ENCODE peak calls at places on chromosomes 11 and 22, in five cellular contexts. R, S, C, J and K are unnamed samples.

GRCh38 chr22:31561238-31561887 is 65.0 kb downstream of the SFI1 start:
- DNase-seq in J (no peak), R (peak), S (peak), C (peak), K (peak)

GRCh38 chr11:124900464-124900863 is 2.8 kb upstream of the ROBO4 start:
- DNase-seq in J (no peak), C (peak), R (peak), S (no peak), K (no peak)

GRCh38 chr11:134332189-134332631 is 422 bp downstream of the GLB1L2 start:
- DNase-seq in S (no peak), R (no peak), J (no peak), C (no peak), K (no peak)

GRCh38 chr11:130211781-130212401 is 52.3 kb downstream of the ST14 start:
- DNase-seq in S (no peak), R (no peak), J (no peak), C (no peak), K (peak)

GRCh38 chr22:42369250-42370041 is 62.8 kb downstream of the NFAM1 start:
- DNase-seq in J (peak), R (peak), S (peak), C (peak), K (peak)

GRCh38 chr11:116601734-116602636 is 170.8 kb downstream of the BUD13 start:
- DNase-seq in S (no peak), J (no peak), C (no peak), R (no peak), K (no peak)

GRCh38 chr22:47625531-47626427 is 863.3 kb downstream of the TBC1D22A start:
- DNase-seq in C (no peak), R (no peak), S (no peak), J (no peak), K (no peak)

GRCh38 chr22:50723991-50724390 is 14.0 kb upstream of the ACR start:
- DNase-seq in J (no peak), R (no peak), S (no peak), C (no peak), K (no peak)

GRCh38 chr22:28983190-28983589 is 78.4 kb downstream of the C22orf31 start:
- DNase-seq in R (no peak), J (no peak), C (no peak), S (no peak), K (no peak)

GRCh38 chr11:34830648-34831047 is 85.5 kb downstream of the APIP start:
- DNase-seq in C (no peak), S (no peak), R (peak), J (no peak), K (no peak)

GRCh38 chr11:17561111-17561415 is 14.0 kb downstream of the OTOG start:
- DNase-seq in C (no peak), S (no peak), J (no peak), R (no peak), K (no peak)

GRCh38 chr22:36365020-36365411 is 22.8 kb downstream of the MYH9 start:
- DNase-seq in R (peak), C (peak), S (no peak), J (no peak), K (no peak)

GRCh38 chr11:77775941-77776340 is 44.6 kb downstream of the RSF1 start:
- DNase-seq in J (no peak), S (no peak), R (no peak), C (no peak), K (no peak)

GRCh38 chr11:100832851-100833250 is 145.8 kb downstream of the ARHGAP42 start:
- DNase-seq in C (no peak), S (no peak), J (no peak), R (no peak), K (no peak)

GRCh38 chr22:25762147-25762546 is 20.2 kb downstream of the MYO18B start:
- DNase-seq in R (no peak), C (no peak), J (no peak), S (no peak), K (no peak)

GRCh38 chr22:49324527-49325491 is 502.9 kb downstream of the BRD1 start:
- DNase-seq in J (no peak), C (no peak), S (no peak), R (no peak), K (no peak)

GRCh38 chr11:1122356-1123002 is 35.3 kb upstream of the MUC5AC start:
- DNase-seq in J (no peak), R (no peak), C (no peak), S (no peak), K (peak)

GRCh38 chr22:19896665-19897355 is 42.1 kb upstream of the GNB1L start:
- DNase-seq in J (no peak), R (no peak), S (no peak), C (no peak), K (no peak)

GRCh38 chr11:57639321-57640067 is 10.2 kb downstream of the YPEL4 start:
- DNase-seq in R (peak), C (no peak), J (no peak), S (no peak), K (no peak)

GRCh38 chr11:17607572-17608570 is 60.8 kb downstream of the OTOG start:
- DNase-seq in R (no peak), C (no peak), J (no peak), S (no peak), K (no peak)